ENCODE peak calls at places on chromosomes 6 and 20, in five cellular contexts. Q is erythroblast, I is NCI-H1105 treated with DMSO at 0.1 percent for 48 hours, G is choroid plexus epithelial cell, A is D341Med. X is an unnamed sample.

GRCh38 chr6:67646550-67646949 is 988.5 kb upstream of the ADGRB3 start:
- DNase-seq in Q (no peak), I (no peak), G (no peak), A (no peak), X (no peak)

GRCh38 chr20:60050193-60050960 is 92.2 kb downstream of the CDH26 start:
- DNase-seq in Q (no peak), I (peak; percentile 10), G (no peak), A (no peak), X (no peak)

GRCh38 chr6:105911106-105911629 is 175.0 kb upstream of the PRDM1 start:
- DNase-seq in Q (no peak), I (no peak), G (no peak), A (no peak), X (no peak)

GRCh38 chr6:90464507-90464906 is 122.4 kb downstream of the MAP3K7 start:
- DNase-seq in Q (no peak), I (no peak), G (no peak), A (no peak), X (no peak)

GRCh38 chr6:14612016-14612415 is 494.4 kb downstream of the CD83 start:
- DNase-seq in Q (no peak), I (no peak), G (no peak), A (no peak), X (peak; percentile 21)

GRCh38 chr6:136967874-136968752 is 46.0 kb downstream of the SLC35D3 start:
- DNase-seq in Q (peak; percentile 63), I (no peak), G (peak; percentile 84), A (peak; percentile 78), X (peak; percentile 79)

GRCh38 chr6:12572884-12573824 is 143.4 kb upstream of the PHACTR1 start:
- DNase-seq in Q (no peak), I (no peak), G (peak; percentile 86), A (no peak), X (peak; percentile 85)

GRCh38 chr6:154229796-154230195 is 126.8 kb downstream of the IPCEF1 start:
- DNase-seq in Q (no peak), I (no peak), G (no peak), A (no peak), X (no peak)

GRCh38 chr6:169741344-169741743 is 10.0 kb downstream of the DYNLT2 start:
- DNase-seq in Q (no peak), I (no peak), G (no peak), A (no peak), X (no peak)

GRCh38 chr6:166415306-166415705 is 32.6 kb upstream of the MPC1 start:
- DNase-seq in Q (no peak), I (no peak), G (no peak), A (no peak), X (no peak)

GRCh38 chr6:85669735-85670194 is 27.1 kb upstream of the SYNCRIP start:
- DNase-seq in Q (no peak), I (no peak), G (peak; percentile 79), A (no peak), X (no peak)